ENCODE peak calls at places on chromosomes 13 and 19, in four cellular contexts. One of them, this sample, is unnamed.

GRCh38 chr19:49549045-49549444 is 21.2 kb downstream of the RCN3 start:
- DNase-seq in A549: no peak
- DNase-seq in DND-41: no peak
- DNase-seq in ascending aorta: no peak
- DNase-seq in this sample: no peak

GRCh38 chr13:110617326-110618072 is 2.2 kb downstream of the NAXD start:
- DNase-seq in A549: no peak
- DNase-seq in DND-41: no peak
- DNase-seq in ascending aorta: no peak
- DNase-seq in this sample: no peak

GRCh38 chr19:5993516-5994406 is 15.8 kb upstream of the RANBP3 start:
- DNase-seq in A549: no peak
- DNase-seq in ascending aorta: no peak
- DNase-seq in DND-41: no peak
- DNase-seq in this sample: no peak

GRCh38 chr13:87684850-87685735 is 13.9 kb downstream of the SLITRK5 start:
- DNase-seq in DND-41: no peak
- DNase-seq in ascending aorta: no peak
- DNase-seq in A549: no peak
- DNase-seq in this sample: no peak

GRCh38 chr19:39752390-39752789 is 14.6 kb upstream of the CLC start:
- DNase-seq in ascending aorta: no peak
- DNase-seq in DND-41: no peak
- DNase-seq in A549: no peak
- DNase-seq in this sample: no peak

GRCh38 chr13:106466691-106467405 is 68.6 kb downstream of the EFNB2 start:
- DNase-seq in DND-41: no peak
- DNase-seq in ascending aorta: no peak
- DNase-seq in A549: no peak
- DNase-seq in this sample: no peak

GRCh38 chr19:52336117-52336811 is at the start of gene ZNF610:
- DNase-seq in DND-41: peak; percentile 96
- DNase-seq in A549: no peak
- DNase-seq in ascending aorta: peak; percentile 92
- DNase-seq in this sample: peak; percentile 65

GRCh38 chr13:52846567-52847321 is 1.7 kb downstream of the PCDH8 start:
- DNase-seq in DND-41: no peak
- DNase-seq in A549: no peak
- DNase-seq in ascending aorta: no peak
- DNase-seq in this sample: peak; percentile 32

GRCh38 chr13:34161829-34162544 is 344.0 kb downstream of the RFC3 start:
- DNase-seq in ascending aorta: no peak
- DNase-seq in A549: peak; percentile 18
- DNase-seq in DND-41: no peak
- DNase-seq in this sample: peak; percentile 8

GRCh38 chr13:82654851-82655517 is 1227.3 kb downstream of the SLITRK1 start:
- DNase-seq in DND-41: no peak
- DNase-seq in A549: no peak
- DNase-seq in ascending aorta: peak; percentile 85
- DNase-seq in this sample: peak; percentile 11

GRCh38 chr19:15331419-15332310 is 674 bp downstream of the BRD4 start:
- DNase-seq in DND-41: peak; percentile 69
- DNase-seq in A549: peak; percentile 36
- DNase-seq in ascending aorta: no peak
- DNase-seq in this sample: peak; percentile 78

GRCh38 chr19:35139618-35139943 is 957 bp downstream of the FXYD1 start:
- DNase-seq in ascending aorta: no peak
- DNase-seq in DND-41: no peak
- DNase-seq in A549: no peak
- DNase-seq in this sample: no peak

GRCh38 chr13:98315902-98316301 is 138.8 kb upstream of the RNF113B start:
- DNase-seq in DND-41: no peak
- DNase-seq in ascending aorta: no peak
- DNase-seq in A549: no peak
- DNase-seq in this sample: no peak

GRCh38 chr13:89900104-89900760 is 1447.3 kb upstream of the MIR17HG start:
- DNase-seq in DND-41: no peak
- DNase-seq in A549: no peak
- DNase-seq in ascending aorta: no peak
- DNase-seq in this sample: peak; percentile 4

GRCh38 chr13:80131204-80131603 is 209.7 kb downstream of the SPRY2 start:
- DNase-seq in DND-41: no peak
- DNase-seq in A549: peak; percentile 49
- DNase-seq in ascending aorta: peak; percentile 78
- DNase-seq in this sample: peak; percentile 11

GRCh38 chr19:1837625-1838105 is 10.6 kb downstream of the REXO1 start:
- DNase-seq in DND-41: peak; percentile 57
- DNase-seq in A549: peak; percentile 64
- DNase-seq in ascending aorta: no peak
- DNase-seq in this sample: peak; percentile 53

GRCh38 chr13:27794921-27795717 is 2.8 kb downstream of the GSX1 start:
- DNase-seq in ascending aorta: no peak
- DNase-seq in A549: no peak
- DNase-seq in DND-41: no peak
- DNase-seq in this sample: no peak

GRCh38 chr19:51566489-51567100 is 4.5 kb upstream of the ZNF175 start:
- DNase-seq in DND-41: no peak
- DNase-seq in ascending aorta: no peak
- DNase-seq in A549: no peak
- DNase-seq in this sample: no peak

GRCh38 chr19:1082928-1083816 is 12.0 kb downstream of the POLR2E start:
- DNase-seq in ascending aorta: no peak
- DNase-seq in DND-41: no peak
- DNase-seq in A549: no peak
- DNase-seq in this sample: no peak

GRCh38 chr13:73464758-73465628 is 406.2 kb downstream of the KLF5 start:
- DNase-seq in A549: no peak
- DNase-seq in DND-41: no peak
- DNase-seq in ascending aorta: no peak
- DNase-seq in this sample: no peak

GRCh38 chr13:23921451-23921888 is 24.2 kb upstream of the C1QTNF9B start:
- DNase-seq in DND-41: no peak
- DNase-seq in ascending aorta: no peak
- DNase-seq in A549: no peak
- DNase-seq in this sample: peak; percentile 26

GRCh38 chr19:18205180-18205915 is 1.5 kb upstream of the RAB3A start:
- DNase-seq in ascending aorta: peak; percentile 92
- DNase-seq in DND-41: peak; percentile 77
- DNase-seq in A549: no peak
- DNase-seq in this sample: peak; percentile 59

GRCh38 chr13:73385848-73386247 is 327.0 kb downstream of the KLF5 start:
- DNase-seq in DND-41: no peak
- DNase-seq in A549: no peak
- DNase-seq in ascending aorta: no peak
- DNase-seq in this sample: no peak

GRCh38 chr19:46351241-46352041 is 4.6 kb downstream of the PPP5C start:
- DNase-seq in A549: no peak
- DNase-seq in DND-41: peak; percentile 49
- DNase-seq in ascending aorta: peak; percentile 90
- DNase-seq in this sample: peak; percentile 64

GRCh38 chr19:34731019-34731829 is 2.8 kb upstream of the ZNF181 start:
- DNase-seq in ascending aorta: no peak
- DNase-seq in DND-41: no peak
- DNase-seq in A549: no peak
- DNase-seq in this sample: no peak

GRCh38 chr19:13054605-13055212 is 47.9 kb downstream of the LYL1 start:
- DNase-seq in ascending aorta: no peak
- DNase-seq in DND-41: no peak
- DNase-seq in A549: no peak
- DNase-seq in this sample: no peak

GRCh38 chr13:73025212-73026012 is 33.4 kb upstream of the KLF5 start:
- DNase-seq in DND-41: no peak
- DNase-seq in ascending aorta: no peak
- DNase-seq in A549: no peak
- DNase-seq in this sample: peak; percentile 13

GRCh38 chr19:7582446-7582845 is 13.2 kb upstream of the CAMSAP3 start:
- DNase-seq in A549: no peak
- DNase-seq in DND-41: no peak
- DNase-seq in ascending aorta: no peak
- DNase-seq in this sample: no peak

GRCh38 chr13:72536668-72537399 is 190.6 kb downstream of the MZT1 start:
- DNase-seq in ascending aorta: no peak
- DNase-seq in A549: no peak
- DNase-seq in DND-41: no peak
- DNase-seq in this sample: no peak

GRCh38 chr19:1181606-1182005 is 7.5 kb upstream of the SBNO2 start:
- DNase-seq in DND-41: no peak
- DNase-seq in A549: no peak
- DNase-seq in ascending aorta: no peak
- DNase-seq in this sample: no peak

GRCh38 chr19:52428937-52429336 is at the start of gene ZNF534:
- DNase-seq in DND-41: no peak
- DNase-seq in ascending aorta: no peak
- DNase-seq in A549: no peak
- DNase-seq in this sample: no peak

DNA sequence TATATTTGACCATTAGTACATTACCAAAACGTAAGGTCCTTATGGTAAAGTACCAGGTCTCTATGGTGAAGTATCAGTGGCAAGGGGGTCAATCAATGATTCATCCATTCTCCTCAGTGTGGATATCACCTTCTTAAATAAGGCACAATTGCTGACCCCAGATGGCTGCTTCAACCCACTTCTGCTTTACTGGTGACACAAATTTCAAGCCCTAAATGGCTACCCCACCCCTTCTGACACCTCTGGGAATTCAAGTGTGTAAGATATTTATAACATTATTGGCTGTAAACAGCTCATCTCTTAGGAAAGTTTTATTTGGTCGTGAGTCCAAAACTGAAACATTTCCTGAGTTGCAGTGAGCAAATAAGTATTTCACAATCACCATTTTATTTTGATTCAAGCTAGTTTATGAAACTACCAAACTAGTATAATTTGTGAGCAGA is 7.9 kb upstream of the WBP4 start:
- DNase-seq in ascending aorta: peak; percentile 71
- DNase-seq in A549: no peak
- DNase-seq in DND-41: no peak
- DNase-seq in this sample: no peak
- H3K27ac ChIP-seq in ascending aorta: peak overlapping the region; percentile 20
- H3K27ac ChIP-seq in A549: peak overlapping the region; percentile 71
- H3K27ac ChIP-seq in DND-41: no peak overlapping the region
- H3K27ac ChIP-seq in this sample: no peak overlapping the region

GRCh38 chr13:50644081-50644871 is 199.2 kb downstream of the DLEU7 start:
- DNase-seq in DND-41: no peak
- DNase-seq in A549: no peak
- DNase-seq in ascending aorta: no peak
- DNase-seq in this sample: peak; percentile 54
- TF ChIP-seq CTCF in DND-41: no peak
- TF ChIP-seq CTCF in A549: no peak
- TF ChIP-seq CTCF in ascending aorta: no peak
- TF ChIP-seq CTCF in this sample: no peak

DNA sequence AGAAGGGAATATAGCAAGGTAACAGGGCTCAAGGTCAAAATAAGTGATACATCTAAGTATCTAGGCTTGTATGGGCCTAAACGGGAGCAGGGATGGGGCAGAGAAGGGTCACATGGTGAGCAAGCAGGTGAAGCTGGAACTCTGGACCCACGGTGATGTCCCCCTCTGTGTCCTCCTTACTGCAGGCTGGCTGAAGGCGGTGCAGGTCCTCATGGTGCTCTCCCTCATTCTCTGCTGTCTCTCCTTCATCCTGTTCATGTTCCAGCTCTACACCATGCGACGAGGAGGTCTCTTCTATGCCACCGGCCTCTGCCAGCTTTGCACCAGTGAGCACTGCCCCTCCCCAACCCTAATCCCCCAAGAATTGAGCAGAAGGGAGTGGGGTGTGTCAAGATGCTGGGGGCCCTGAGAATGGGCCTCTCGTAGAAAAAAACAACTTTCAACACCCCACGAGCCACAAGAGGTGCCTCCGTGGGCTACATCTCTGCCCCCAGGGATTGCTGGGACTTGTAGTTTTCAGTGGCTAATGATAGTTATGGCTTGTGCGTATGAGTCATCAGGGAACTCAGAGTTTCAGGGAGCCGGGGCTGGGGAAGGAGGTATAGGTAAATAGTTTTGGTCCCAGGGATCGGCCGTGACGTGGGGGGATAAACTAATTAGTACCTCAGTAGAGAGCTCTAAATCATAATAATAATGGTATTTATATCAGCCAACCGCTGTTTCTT is 4.0 kb downstream of the EMP3 start:
- DNase-seq in A549: no peak
- DNase-seq in ascending aorta: no peak
- DNase-seq in DND-41: peak; percentile 27
- DNase-seq in this sample: peak; percentile 51
- H3K27ac ChIP-seq in A549: no peak overlapping the region
- H3K27ac ChIP-seq in ascending aorta: no peak overlapping the region
- H3K27ac ChIP-seq in DND-41: peak overlapping the region; percentile 66
- H3K27ac ChIP-seq in this sample: peak overlapping the region; percentile 67

GRCh38 chr13:99528547-99528946 is 27.3 kb downstream of the TM9SF2 start:
- DNase-seq in ascending aorta: no peak
- DNase-seq in A549: no peak
- DNase-seq in DND-41: peak; percentile 22
- DNase-seq in this sample: no peak
- TF ChIP-seq CTCF in ascending aorta: no peak
- TF ChIP-seq CTCF in A549: peak; percentile 10
- TF ChIP-seq CTCF in DND-41: peak; percentile 47
- TF ChIP-seq CTCF in this sample: no peak

GRCh38 chr13:45492538-45492937 is 27.8 kb downstream of the COG3 start:
- DNase-seq in DND-41: no peak
- DNase-seq in A549: no peak
- DNase-seq in ascending aorta: no peak
- DNase-seq in this sample: no peak

GRCh38 chr13:45490068-45490467 is 25.3 kb downstream of the COG3 start:
- DNase-seq in DND-41: no peak
- DNase-seq in ascending aorta: no peak
- DNase-seq in A549: no peak
- DNase-seq in this sample: no peak
- H3K27ac ChIP-seq in DND-41: no peak overlapping the region
- H3K27ac ChIP-seq in ascending aorta: no peak overlapping the region
- H3K27ac ChIP-seq in A549: no peak overlapping the region
- H3K27ac ChIP-seq in this sample: no peak overlapping the region